ENCODE peak calls at places on chromosome 10, in nine cellular contexts. G, K, L, E, F, W, U, C and S are unnamed samples.

GRCh38 chr10:57806675-57807074 is 461.0 kb downstream of the IPMK start:
- DNase-seq in U (no peak), L (no peak), E (no peak), W (no peak), F (no peak), G (no peak), K (no peak), C (no peak), S (no peak)

GRCh38 chr10:28503114-28503513 is 29.8 kb upstream of the WAC start:
- DNase-seq in E (no peak), C (peak; percentile 51), G (no peak), L (peak; percentile 59), F (no peak), K (peak; percentile 21), W (no peak), U (no peak), S (no peak)

GRCh38 chr10:7162331-7162730 is 248.5 kb downstream of the SFMBT2 start:
- DNase-seq in E (no peak), U (no peak), L (no peak), C (no peak), K (no peak), W (no peak), G (no peak), F (no peak), S (no peak)

GRCh38 chr10:66940950-66941349 is 15.1 kb downstream of the LRRTM3 start:
- DNase-seq in U (no peak), K (no peak), L (no peak), G (no peak), F (no peak), C (no peak), W (no peak), E (no peak), S (no peak)

GRCh38 chr10:76869931-76870330 is 767.7 kb downstream of the KCNMA1 start:
- DNase-seq in C (no peak), W (no peak), E (no peak), U (no peak), L (no peak), F (no peak), K (no peak), G (no peak), S (no peak)

GRCh38 chr10:98388086-98388655 is 26.8 kb downstream of the PYROXD2 start:
- DNase-seq in G (no peak), C (no peak), L (no peak), F (no peak), U (no peak), K (no peak), E (no peak), W (no peak), S (no peak)

GRCh38 chr10:101040851-101041250 is 9.8 kb downstream of the SFXN3 start:
- DNase-seq in L (no peak), F (no peak), C (no peak), G (no peak), U (no peak), K (no peak), E (no peak), W (no peak), S (no peak)

GRCh38 chr10:18523025-18523424 is 128.4 kb downstream of the NSUN6 start:
- DNase-seq in W (no peak), U (no peak), F (no peak), G (peak; percentile 13), C (no peak), L (no peak), E (no peak), K (no peak), S (no peak)

GRCh38 chr10:16967000-16967865 is 150.0 kb upstream of the RSU1 start:
- DNase-seq in E (no peak), F (no peak), W (no peak), C (no peak), U (no peak), G (peak; percentile 63), K (peak; percentile 56), L (no peak), S (no peak)